ENCODE peak calls at places on chromosomes 13 and 19, in four cellular contexts. A is H1, H is K562, W is GM12878. Q is an unnamed sample.

GRCh38 chr13:40389081-40389641 is 277.3 kb downstream of the FOXO1 start:
- DNase-seq in A (no peak), H (no peak), W (peak; percentile 4), Q (no peak)

GRCh38 chr19:8826371-8826770 is 5.7 kb downstream of the ZNF558 start:
- DNase-seq in A (no peak), H (no peak), W (no peak), Q (no peak)

GRCh38 chr19:14475251-14476073 is at the start of gene PTGER1:
- DNase-seq in A (no peak), H (peak; percentile 85), W (no peak), Q (peak; percentile 89)

GRCh38 chr13:79486433-79487188 is 5.7 kb downstream of the NDFIP2 start:
- DNase-seq in A (no peak), H (no peak), W (no peak), Q (no peak)

GRCh38 chr19:16627194-16627927 is 643 bp downstream of the MED26 start:
- DNase-seq in A (no peak), H (no peak), W (no peak), Q (peak; percentile 44)

GRCh38 chr13:114147803-114148520 is 15.5 kb upstream of the RASA3 start:
- DNase-seq in A (no peak), H (no peak), W (no peak), Q (peak; percentile 5)

GRCh38 chr19:42323852-42324654 is 1.4 kb upstream of the MEGF8 start:
- DNase-seq in A (no peak), H (no peak), W (no peak), Q (peak; percentile 54)

GRCh38 chr13:52665325-52665724 is 12.7 kb downstream of the SUGT1 start:
- DNase-seq in A (no peak), H (peak; percentile 8), W (no peak), Q (peak; percentile 22)

GRCh38 chr13:34897220-34897619 is 44.9 kb upstream of the NBEA start:
- DNase-seq in A (no peak), H (no peak), W (no peak), Q (no peak)

GRCh38 chr13:28872427-28873176 is 52.5 kb downstream of the MTUS2 start:
- DNase-seq in A (no peak), H (no peak), W (no peak), Q (no peak)

GRCh38 chr13:49877629-49878218 is 58.4 kb downstream of the SPRYD7 start:
- DNase-seq in A (no peak), H (no peak), W (no peak), Q (no peak)

GRCh38 chr13:59658736-59659330 is 504.9 kb downstream of the DIAPH3 start:
- DNase-seq in A (no peak), H (no peak), W (no peak), Q (no peak)

GRCh38 chr19:19553670-19554069 is 15.6 kb downstream of the CILP2 start:
- DNase-seq in A (no peak), H (no peak), W (no peak), Q (no peak)

GRCh38 chr19:1252221-1252817 is 3.9 kb downstream of the MIDN start:
- DNase-seq in A (no peak), H (no peak), W (no peak), Q (peak; percentile 55)
- TF ChIP-seq NRF1 in A (no peak), H (no peak), W (no peak), Q (no peak)

DNA sequence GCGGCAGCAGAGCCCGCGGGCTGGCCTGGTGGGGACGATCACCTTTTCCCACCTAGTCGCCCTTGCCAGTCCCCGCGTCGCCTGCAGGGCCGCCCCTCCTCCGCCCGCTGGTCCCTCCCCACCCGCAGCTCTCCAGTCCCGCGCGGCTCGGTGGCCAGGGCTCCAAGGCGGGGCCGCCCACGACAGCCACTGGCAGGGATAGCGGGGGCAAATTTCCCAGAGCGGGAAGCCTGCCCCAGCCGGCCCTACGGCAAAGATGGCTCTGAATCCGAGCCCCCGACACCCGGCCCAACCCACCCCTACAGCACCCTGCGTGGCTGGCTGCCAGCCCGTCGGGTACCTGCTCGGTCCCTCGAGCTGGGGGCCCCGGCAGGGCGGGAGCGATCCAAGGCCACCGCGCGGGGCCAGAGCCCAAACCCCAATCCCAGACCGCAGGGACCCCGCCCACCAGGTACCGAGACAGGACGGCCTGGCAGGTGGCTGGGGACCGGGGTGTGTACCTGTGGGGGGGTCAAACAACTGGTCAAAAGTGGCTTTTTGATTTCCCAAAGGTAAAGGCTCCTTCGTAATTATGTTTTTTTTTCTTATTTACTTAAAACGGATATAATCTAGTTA is 6.3 kb upstream of the ZNF98 start:
- DNase-seq in A (no peak), H (no peak), W (no peak), Q (no peak)
- H2AFZ ChIP-seq in A (no peak overlapping the region), H (no peak overlapping the region), W (no peak overlapping the region), Q (no peak overlapping the region)

GRCh38 chr19:4979211-4979807 is 10.4 kb downstream of the KDM4B start:
- DNase-seq in A (no peak), H (no peak), W (no peak), Q (peak; percentile 20)
- TF ChIP-seq NRF1 in A (no peak), H (no peak), W (no peak), Q (no peak)

GRCh38 chr13:97328222-97328790 is 105.7 kb upstream of the RAP2A start:
- DNase-seq in A (peak; percentile 71), H (no peak), W (no peak), Q (no peak)
- H2AFZ ChIP-seq in A (peak overlapping the region; percentile 64), H (no peak overlapping the region), W (no peak overlapping the region), Q (no peak overlapping the region)